ENCODE peak calls at places on chromosomes 1 and 21, in four cellular contexts. R is tibial artery, I is coronary artery, T is OCI-LY7. Y is an unnamed sample.

GRCh38 chr1:51282605-51283004 is 46.5 kb downstream of the RNF11 start:
- DNase-seq in T (no peak), I (no peak), R (no peak), Y (no peak)

GRCh38 chr1:10195570-10195969 is 14.8 kb upstream of the KIF1B start:
- DNase-seq in R (no peak), I (no peak), T (no peak), Y (no peak)

GRCh38 chr1:180926164-180926981 is 13.7 kb downstream of the KIAA1614 start:
- DNase-seq in R (no peak), T (peak; percentile 44), I (no peak), Y (no peak)

GRCh38 chr1:107748529-107748928 is 216.5 kb downstream of the VAV3 start:
- DNase-seq in I (no peak), R (no peak), T (peak; percentile 30), Y (no peak)

GRCh38 chr1:243341074-243341473 is 85.2 kb downstream of the SDCCAG8 start:
- DNase-seq in I (no peak), T (no peak), R (no peak), Y (no peak)

GRCh38 chr21:35102488-35103407 is 53.6 kb upstream of the RUNX1 start:
- DNase-seq in I (no peak), R (peak; percentile 67), T (peak; percentile 80), Y (no peak)

GRCh38 chr21:41758550-41758949 is 8.3 kb downstream of the RIPK4 start:
- DNase-seq in R (no peak), I (no peak), T (no peak), Y (no peak)

GRCh38 chr1:2811526-2811905 is 10.0 kb upstream of the TTC34 start:
- DNase-seq in T (no peak), I (no peak), R (no peak), Y (no peak)

GRCh38 chr1:41500781-41501518 is 16.5 kb upstream of the EDN2 start:
- DNase-seq in R (no peak), T (no peak), I (no peak), Y (no peak)

DNA sequence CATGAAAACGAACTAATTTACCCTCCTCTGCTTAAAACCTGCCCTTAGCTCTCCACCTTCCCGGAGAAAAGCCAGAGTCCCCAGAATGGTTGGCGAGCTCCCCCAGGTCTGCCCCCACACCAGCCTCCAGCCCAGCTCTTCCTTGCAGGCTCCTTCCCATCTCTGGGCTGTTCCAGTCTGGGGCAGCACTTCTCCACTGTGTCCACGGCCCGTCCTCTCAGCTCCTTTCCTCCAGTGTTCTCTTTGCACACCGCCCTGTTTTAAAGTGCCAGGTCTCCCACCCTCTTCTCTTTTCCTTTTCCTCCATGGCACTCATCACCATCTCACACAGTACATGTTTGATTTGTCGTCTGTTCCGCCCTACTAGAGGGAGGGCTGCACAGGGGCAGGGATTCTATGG is 6.1 kb upstream of the PCSK9 start:
- DNase-seq in I (no peak), R (no peak), T (no peak), Y (no peak)
- H3K27ac ChIP-seq in I (no peak overlapping the region), R (no peak overlapping the region), T (no peak overlapping the region), Y (no peak overlapping the region)

GRCh38 chr1:214546886-214547641 is 4.3 kb downstream of the PTPN14 start:
- DNase-seq in T (no peak), R (no peak), I (no peak), Y (no peak)
- H3K27ac ChIP-seq in T (no peak overlapping the region), R (no peak overlapping the region), I (no peak overlapping the region), Y (no peak overlapping the region)

DNA sequence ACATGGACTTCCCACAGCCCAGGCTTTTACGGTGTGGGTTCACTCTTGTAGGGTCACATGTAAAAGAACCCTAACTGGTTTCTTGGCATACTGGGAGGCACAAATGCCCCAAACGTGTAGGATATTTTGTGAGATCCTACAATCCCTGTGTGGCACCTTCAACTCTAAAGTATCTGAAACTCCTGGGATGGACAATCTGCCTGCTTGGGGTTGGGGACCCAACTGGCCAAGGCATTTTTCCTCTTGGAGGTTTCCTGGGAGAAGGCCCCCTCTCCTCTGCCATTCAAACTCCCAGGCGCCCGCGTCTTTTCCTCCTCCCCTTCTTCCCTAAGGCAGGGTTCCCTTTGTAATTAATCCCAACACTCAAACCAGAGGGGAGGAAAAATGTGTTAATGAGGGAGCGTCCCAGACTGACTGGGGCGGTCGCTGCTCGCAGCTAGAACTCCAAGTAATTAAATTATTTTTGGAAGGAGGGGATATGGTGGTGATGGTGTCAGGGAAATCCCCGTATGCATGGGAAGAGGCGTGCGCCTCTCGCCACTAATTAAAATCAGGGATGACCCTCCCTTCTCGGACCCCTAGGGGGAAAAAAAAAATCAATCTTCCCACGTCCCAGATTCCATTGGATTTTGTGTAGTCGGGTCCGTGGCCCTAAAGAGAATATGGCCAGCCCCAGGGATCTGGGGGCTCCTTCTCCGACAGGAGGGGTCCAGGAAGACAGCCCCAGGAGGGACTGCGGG is 650 bp upstream of the VANGL2 start:
- DNase-seq in T (no peak), I (no peak), R (no peak), Y (no peak)
- H3K27ac ChIP-seq in T (no peak overlapping the region), I (no peak overlapping the region), R (no peak overlapping the region), Y (no peak overlapping the region)

DNA sequence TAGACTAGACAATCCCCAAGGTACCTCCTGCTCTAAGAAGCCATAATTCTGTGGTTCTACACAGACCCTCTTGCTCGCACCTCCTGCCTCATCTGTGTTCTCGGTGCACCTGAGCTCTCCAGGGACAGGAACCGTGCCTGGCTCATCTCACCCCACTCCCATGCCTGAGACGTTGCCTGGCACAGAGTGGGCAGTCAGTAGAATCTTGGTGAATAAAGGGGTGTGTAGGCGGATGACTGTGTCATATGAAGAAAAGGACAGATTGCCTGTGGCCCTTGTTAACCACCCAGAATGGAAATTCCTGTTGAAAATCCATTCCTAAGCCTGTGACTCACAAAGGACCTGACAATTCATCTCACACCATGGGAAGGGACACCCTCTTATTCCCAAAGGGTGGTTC is 92.9 kb downstream of the KCNN3 start:
- DNase-seq in T (no peak), R (no peak), I (no peak), Y (no peak)
- H3K27ac ChIP-seq in T (no peak overlapping the region), R (no peak overlapping the region), I (no peak overlapping the region), Y (no peak overlapping the region)

GRCh38 chr1:205318231-205318991 is 3.1 kb downstream of the NUAK2 start:
- DNase-seq in R (no peak), I (no peak), T (no peak), Y (no peak)

GRCh38 chr1:205314986-205315618 is 6.4 kb downstream of the NUAK2 start:
- DNase-seq in T (peak; percentile 68), R (no peak), I (no peak), Y (no peak)

GRCh38 chr1:205316179-205316578 is 5.4 kb downstream of the NUAK2 start:
- DNase-seq in T (no peak), R (no peak), I (no peak), Y (no peak)

GRCh38 chr1:205319081-205320018 is 2.2 kb downstream of the NUAK2 start:
- DNase-seq in T (peak; percentile 46), R (peak; percentile 69), I (no peak), Y (no peak)

GRCh38 chr1:205317311-205317917 is 4.1 kb downstream of the NUAK2 start:
- DNase-seq in I (no peak), R (no peak), T (no peak), Y (no peak)
- H3K27ac ChIP-seq in I (no peak overlapping the region), R (no peak overlapping the region), T (no peak overlapping the region), Y (no peak overlapping the region)

DNA sequence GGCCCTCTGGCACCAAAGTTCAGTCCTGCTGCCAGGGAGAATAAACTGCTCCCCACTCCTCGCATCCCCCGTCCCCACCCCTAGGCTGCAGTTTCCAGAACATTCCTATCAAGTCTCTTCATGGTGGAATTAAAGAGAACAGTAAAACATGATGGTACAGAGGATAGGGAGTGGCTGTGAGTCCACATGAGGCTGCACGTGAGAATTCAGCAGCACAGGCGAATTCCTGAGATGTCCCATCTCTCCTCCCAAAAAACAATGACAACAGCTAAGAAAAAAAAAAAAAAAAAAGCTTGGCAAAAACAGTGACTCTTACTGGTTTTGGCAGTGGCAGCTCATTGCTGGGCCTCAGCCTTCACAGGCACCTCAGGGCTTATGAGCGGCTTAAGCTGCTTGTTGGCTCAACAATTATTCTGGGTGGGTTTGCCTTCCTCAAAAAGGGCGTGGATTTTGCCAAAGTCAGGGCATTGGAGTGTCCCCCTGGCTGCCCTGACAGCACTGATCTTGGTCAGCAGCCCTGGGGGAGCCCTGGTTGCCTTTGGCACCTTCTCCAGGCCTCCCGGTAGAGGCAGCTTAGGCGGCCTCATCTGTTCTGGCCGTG is 5.7 kb upstream of the IFFO2 start:
- DNase-seq in I (no peak), T (no peak), R (peak; percentile 60), Y (no peak)
- H3K27ac ChIP-seq in I (peak overlapping the region; percentile 56), T (no peak overlapping the region), R (peak overlapping the region; percentile 69), Y (no peak overlapping the region)

DNA sequence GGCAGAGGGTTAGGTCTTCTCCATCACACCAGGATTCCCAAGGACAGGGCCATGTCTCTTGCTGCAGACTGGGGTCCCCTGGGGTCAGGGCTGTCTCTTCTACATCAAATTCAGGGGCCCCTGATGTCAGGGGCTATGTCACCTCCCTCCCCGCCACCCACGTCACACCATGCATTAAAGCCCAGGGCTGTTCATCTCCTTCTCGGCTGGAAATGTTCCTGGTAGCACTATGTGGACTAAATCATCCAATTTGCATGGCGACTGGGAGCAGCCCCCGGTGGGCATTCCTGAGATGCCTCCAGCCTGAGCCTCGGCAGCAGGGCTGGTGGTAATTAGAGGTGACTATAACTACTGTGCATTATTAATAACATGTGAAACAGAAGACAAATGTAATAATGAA is 151.7 kb upstream of the HMGB4 start:
- DNase-seq in R (no peak), I (no peak), T (no peak), Y (no peak)
- H3K27ac ChIP-seq in R (no peak overlapping the region), I (no peak overlapping the region), T (no peak overlapping the region), Y (no peak overlapping the region)

DNA sequence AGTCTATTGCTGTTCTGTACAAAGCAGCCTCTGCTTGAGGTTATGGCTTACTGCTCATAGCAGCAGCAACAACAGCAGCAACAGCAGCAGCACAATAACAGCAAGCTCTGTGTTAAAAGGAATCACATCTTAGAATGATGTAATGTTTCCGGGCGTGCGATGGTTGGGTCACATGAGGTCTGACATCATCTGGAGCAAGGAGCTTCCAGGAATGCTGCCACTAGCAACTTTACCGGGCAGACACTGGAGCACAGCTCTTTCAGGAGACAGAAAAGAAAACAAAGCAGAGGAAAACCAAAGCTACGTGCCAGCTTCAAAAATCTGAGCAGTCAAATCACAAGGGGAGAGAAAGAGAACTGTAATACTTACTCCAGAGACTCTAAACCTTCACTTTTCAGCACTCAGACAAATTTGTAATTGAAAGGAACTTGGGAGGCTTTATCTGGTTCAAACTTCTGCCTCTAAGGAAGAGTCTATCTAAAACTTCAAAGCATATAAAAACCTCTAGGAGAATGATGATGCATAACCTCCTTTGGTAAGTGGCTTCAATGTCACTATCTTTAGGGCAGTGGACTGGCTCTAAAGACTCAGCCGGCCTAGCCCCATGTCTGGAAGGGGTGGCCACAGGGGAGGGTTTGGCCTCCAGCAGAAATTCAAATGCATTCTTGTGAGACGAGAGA is 28.3 kb upstream of the RAB3GAP2 start:
- DNase-seq in T (no peak), R (peak; percentile 87), I (peak; percentile 82), Y (no peak)
- H3K27ac ChIP-seq in T (no peak overlapping the region), R (peak overlapping the region; percentile 71), I (peak overlapping the region; percentile 67), Y (no peak overlapping the region)

GRCh38 chr21:45200031-45200430 is 87.7 kb downstream of the POFUT2 start:
- DNase-seq in I (no peak), R (no peak), T (no peak), Y (no peak)
- H3K27ac ChIP-seq in I (no peak overlapping the region), R (peak overlapping the region; percentile 29), T (no peak overlapping the region), Y (no peak overlapping the region)

GRCh38 chr1:198639581-198640235 is 868 bp downstream of the PTPRC start:
- DNase-seq in T (peak; percentile 61), R (no peak), I (no peak), Y (no peak)
- H3K27ac ChIP-seq in T (peak overlapping the region; percentile 96), R (no peak overlapping the region), I (no peak overlapping the region), Y (no peak overlapping the region)